ENCODE peak calls at places on chromosomes 13 and 19, in five cellular contexts. E is breast epithelium, Q is sigmoid colon, U is esophagus squamous epithelium, S is IMR-90. P is an unnamed sample.

GRCh38 chr13:19960673-19961015 is 2.1 kb downstream of the ZMYM2 start:
- DNase-seq in E (no peak), Q (no peak), S (no peak), U (no peak), P (no peak)

GRCh38 chr13:98848736-98849135 is 96.3 kb upstream of the SLC15A1 start:
- DNase-seq in U (no peak), S (peak; percentile 68), E (no peak), Q (no peak), P (no peak)

GRCh38 chr19:42285546-42285945 is 16.4 kb upstream of the PRR19 start:
- DNase-seq in E (no peak), Q (peak; percentile 69), S (no peak), U (no peak), P (peak; percentile 85)

GRCh38 chr19:31260171-31260933 is 88.9 kb downstream of the TSHZ3 start:
- DNase-seq in U (no peak), S (no peak), E (no peak), Q (no peak), P (no peak)

GRCh38 chr19:44856438-44857083 is 10.5 kb downstream of the NECTIN2 start:
- DNase-seq in S (no peak), Q (no peak), E (no peak), U (no peak), P (no peak)

GRCh38 chr13:46796129-46796514 is 839 bp downstream of the ESD start:
- DNase-seq in Q (no peak), U (no peak), S (no peak), E (no peak), P (no peak)

GRCh38 chr13:43054803-43055802 is 31.7 kb downstream of the DNAJC15 start:
- DNase-seq in U (no peak), S (peak; percentile 87), Q (no peak), E (no peak), P (no peak)

GRCh38 chr13:42498521-42498920 is 75.4 kb upstream of the TNFSF11 start:
- DNase-seq in U (no peak), Q (no peak), E (no peak), S (no peak), P (no peak)

GRCh38 chr13:73938375-73939070 is 195.7 kb downstream of the KLF12 start:
- DNase-seq in S (peak; percentile 94), E (no peak), U (no peak), Q (no peak), P (no peak)

GRCh38 chr19:10105241-10106099 is 692 bp upstream of the PPAN start:
- DNase-seq in U (no peak), Q (no peak), S (no peak), E (no peak), P (no peak)

GRCh38 chr13:42883771-42884170 is 102.4 kb downstream of the FAM216B start:
- DNase-seq in S (peak; percentile 33), E (no peak), U (no peak), Q (no peak), P (no peak)

GRCh38 chr19:51110666-51110971 is 2.4 kb upstream of the CTU1 start:
- DNase-seq in Q (no peak), E (no peak), U (no peak), S (no peak), P (no peak)

DNA sequence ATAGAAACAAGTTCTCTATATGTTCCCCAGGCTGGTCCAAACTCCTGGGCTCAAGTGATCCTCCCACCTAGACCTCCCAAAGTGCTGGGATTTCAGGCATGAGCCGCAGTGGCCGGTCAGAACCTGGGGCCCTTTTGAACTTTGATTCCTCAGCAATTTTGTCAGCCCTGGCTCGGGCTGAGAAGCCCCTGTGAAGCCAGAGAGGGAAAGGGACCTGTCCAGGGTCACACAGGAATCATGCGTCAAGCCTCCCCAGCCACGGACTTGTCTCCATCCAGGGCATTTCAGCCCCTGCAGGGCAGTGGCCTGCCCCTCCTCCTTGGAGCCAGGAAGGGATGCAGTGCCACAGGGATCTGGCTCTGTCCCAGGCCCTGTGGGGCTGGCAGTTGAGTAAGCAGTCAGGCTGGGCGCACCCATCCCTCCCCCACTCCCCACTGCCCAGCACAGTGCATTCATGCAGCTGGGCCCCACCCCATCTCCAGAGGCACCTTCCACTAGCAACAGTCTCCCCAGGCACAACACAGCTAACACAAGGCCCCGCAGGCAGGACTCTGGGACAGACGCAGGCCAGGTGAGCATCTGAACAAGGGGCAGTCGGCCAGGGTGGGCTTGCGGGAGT is at the start of gene CAPS:
- DNase-seq in Q (peak; percentile 86), S (peak; percentile 23), E (peak; percentile 63), U (no peak), P (no peak)
- TF ChIP-seq POLR2A in Q (no peak), S (no peak), E (no peak), U (no peak), P (no peak)

GRCh38 chr19:8887364-8887763 is 55.2 kb downstream of the MBD3L1 start:
- DNase-seq in Q (no peak), S (no peak), E (no peak), U (no peak), P (no peak)
- H3K9me3 ChIP-seq in Q (no peaks in the 10 kb centered on the region), S (peaks cover 44% of the 10 kb centered on the region), E (no peaks in the 10 kb centered on the region), U (no peaks in the 10 kb centered on the region), P (no peaks in the 10 kb centered on the region)

DNA sequence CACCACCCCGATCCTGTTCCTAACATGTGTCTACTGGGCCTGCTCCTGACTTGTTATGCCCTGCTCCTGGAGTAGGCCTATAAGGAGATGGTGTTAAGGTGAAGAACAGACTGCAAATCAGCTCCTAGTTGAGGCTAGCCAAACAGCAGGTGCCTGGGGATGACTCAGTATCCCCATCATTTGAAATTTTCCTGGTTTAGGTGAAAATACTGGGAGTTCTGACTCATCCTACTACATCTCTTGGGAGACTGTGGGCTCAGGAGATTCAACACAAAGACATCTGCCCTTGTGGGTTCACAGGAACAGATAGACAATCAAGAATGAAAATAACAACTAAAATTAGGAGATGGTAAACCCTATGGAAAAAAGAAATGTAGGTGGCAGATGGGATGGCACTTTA is 41.2 kb downstream of the BRD4 start:
- DNase-seq in S (peak; percentile 83), E (no peak), U (no peak), Q (no peak), P (peak; percentile 5)
- H3K4me1 ChIP-seq in S (peaks cover 41% of the 10 kb centered on the region), E (peaks cover 22% of the 10 kb centered on the region), U (peaks cover 100% of the 10 kb centered on the region), Q (peaks cover 100% of the 10 kb centered on the region), P (peaks cover 100% of the 10 kb centered on the region)

GRCh38 chr19:47232422-47233211 is 1.6 kb upstream of the BBC3 start:
- DNase-seq in E (no peak), U (no peak), Q (no peak), S (peak; percentile 82), P (no peak)
- TF ChIP-seq POLR2A in E (no peak), U (no peak), Q (no peak), S (no peak), P (no peak)

P was measured in spleen.